ENCODE peak calls at places on chromosome 16, in nine cellular contexts. One of them, this sample, is unnamed.

GRCh38 chr16:85881436-85881835 is 17.5 kb upstream of the IRF8 start:
- DNase-seq in foreskin keratinocyte: no peak
- DNase-seq in foreskin fibroblast: no peak
- DNase-seq in bronchial epithelial cell: no peak
- DNase-seq in BJ: no peak
- DNase-seq in astrocyte of the spinal cord: no peak
- DNase-seq in progenitor cell of endocrine pancreas: no peak
- DNase-seq in lower lobe of right lung: no peak
- DNase-seq in fibroblast of mammary gland: no peak
- DNase-seq in this sample: no peak

GRCh38 chr16:88264641-88265285 is 118.0 kb upstream of the ZNF469 start:
- DNase-seq in foreskin keratinocyte: peak; percentile 88
- DNase-seq in foreskin fibroblast: peak; percentile 90
- DNase-seq in bronchial epithelial cell: peak; percentile 90
- DNase-seq in BJ: peak; percentile 71
- DNase-seq in astrocyte of the spinal cord: peak; percentile 91
- DNase-seq in progenitor cell of endocrine pancreas: no peak
- DNase-seq in lower lobe of right lung: peak; percentile 95
- DNase-seq in fibroblast of mammary gland: peak; percentile 93
- DNase-seq in this sample: peak; percentile 97

GRCh38 chr16:54355251-54355650 is 68.7 kb upstream of the IRX3 start:
- DNase-seq in foreskin keratinocyte: peak; percentile 90
- DNase-seq in foreskin fibroblast: peak; percentile 30
- DNase-seq in bronchial epithelial cell: peak; percentile 77
- DNase-seq in BJ: no peak
- DNase-seq in astrocyte of the spinal cord: peak; percentile 95
- DNase-seq in progenitor cell of endocrine pancreas: no peak
- DNase-seq in lower lobe of right lung: no peak
- DNase-seq in fibroblast of mammary gland: peak; percentile 64
- DNase-seq in this sample: no peak

GRCh38 chr16:14309906-14310305 is 238.8 kb downstream of the MRTFB start:
- DNase-seq in foreskin keratinocyte: peak; percentile 95
- DNase-seq in foreskin fibroblast: peak; percentile 64
- DNase-seq in bronchial epithelial cell: peak; percentile 91
- DNase-seq in BJ: no peak
- DNase-seq in astrocyte of the spinal cord: peak; percentile 44
- DNase-seq in progenitor cell of endocrine pancreas: no peak
- DNase-seq in lower lobe of right lung: no peak
- DNase-seq in fibroblast of mammary gland: peak; percentile 76
- DNase-seq in this sample: no peak

GRCh38 chr16:50154369-50154947 is 1.4 kb downstream of the TENT4B start:
- DNase-seq in foreskin keratinocyte: peak; percentile 18
- DNase-seq in foreskin fibroblast: no peak
- DNase-seq in bronchial epithelial cell: peak; percentile 25
- DNase-seq in BJ: no peak
- DNase-seq in astrocyte of the spinal cord: no peak
- DNase-seq in progenitor cell of endocrine pancreas: no peak
- DNase-seq in lower lobe of right lung: no peak
- DNase-seq in fibroblast of mammary gland: peak; percentile 21
- DNase-seq in this sample: no peak

GRCh38 chr16:26787924-26788323 is 278.8 kb upstream of the C16orf82 start:
- DNase-seq in foreskin keratinocyte: no peak
- DNase-seq in foreskin fibroblast: no peak
- DNase-seq in bronchial epithelial cell: no peak
- DNase-seq in BJ: no peak
- DNase-seq in astrocyte of the spinal cord: no peak
- DNase-seq in progenitor cell of endocrine pancreas: no peak
- DNase-seq in lower lobe of right lung: no peak
- DNase-seq in fibroblast of mammary gland: no peak
- DNase-seq in this sample: no peak

GRCh38 chr16:82630219-82630618 is 3.5 kb downstream of the CDH13 start:
- DNase-seq in foreskin keratinocyte: peak; percentile 70
- DNase-seq in foreskin fibroblast: no peak
- DNase-seq in bronchial epithelial cell: peak; percentile 53
- DNase-seq in BJ: no peak
- DNase-seq in astrocyte of the spinal cord: peak; percentile 27
- DNase-seq in progenitor cell of endocrine pancreas: no peak
- DNase-seq in lower lobe of right lung: no peak
- DNase-seq in fibroblast of mammary gland: no peak
- DNase-seq in this sample: no peak

GRCh38 chr16:50599494-50599893 is 51.3 kb downstream of the NKD1 start:
- DNase-seq in foreskin keratinocyte: peak; percentile 69
- DNase-seq in foreskin fibroblast: no peak
- DNase-seq in bronchial epithelial cell: peak; percentile 70
- DNase-seq in BJ: no peak
- DNase-seq in astrocyte of the spinal cord: no peak
- DNase-seq in progenitor cell of endocrine pancreas: no peak
- DNase-seq in lower lobe of right lung: no peak
- DNase-seq in fibroblast of mammary gland: no peak
- DNase-seq in this sample: no peak

GRCh38 chr16:4319454-4319853 is 3.6 kb downstream of the GLIS2 start:
- DNase-seq in foreskin keratinocyte: no peak
- DNase-seq in foreskin fibroblast: no peak
- DNase-seq in bronchial epithelial cell: no peak
- DNase-seq in BJ: no peak
- DNase-seq in astrocyte of the spinal cord: no peak
- DNase-seq in progenitor cell of endocrine pancreas: no peak
- DNase-seq in lower lobe of right lung: no peak
- DNase-seq in fibroblast of mammary gland: peak; percentile 36
- DNase-seq in this sample: peak; percentile 73

GRCh38 chr16:27725271-27726010 is 175.5 kb downstream of the KATNIP start:
- DNase-seq in foreskin keratinocyte: no peak
- DNase-seq in foreskin fibroblast: no peak
- DNase-seq in bronchial epithelial cell: no peak
- DNase-seq in BJ: no peak
- DNase-seq in astrocyte of the spinal cord: no peak
- DNase-seq in progenitor cell of endocrine pancreas: no peak
- DNase-seq in lower lobe of right lung: no peak
- DNase-seq in fibroblast of mammary gland: no peak
- DNase-seq in this sample: no peak

GRCh38 chr16:57113042-57113453 is 20.7 kb downstream of the CPNE2 start:
- DNase-seq in foreskin keratinocyte: no peak
- DNase-seq in foreskin fibroblast: no peak
- DNase-seq in bronchial epithelial cell: no peak
- DNase-seq in BJ: no peak
- DNase-seq in astrocyte of the spinal cord: peak; percentile 65
- DNase-seq in progenitor cell of endocrine pancreas: no peak
- DNase-seq in lower lobe of right lung: no peak
- DNase-seq in fibroblast of mammary gland: peak; percentile 45
- DNase-seq in this sample: no peak

GRCh38 chr16:4915226-4915761 is 21.7 kb downstream of the PPL start:
- DNase-seq in foreskin keratinocyte: peak; percentile 83
- DNase-seq in foreskin fibroblast: peak; percentile 88
- DNase-seq in bronchial epithelial cell: no peak
- DNase-seq in BJ: no peak
- DNase-seq in astrocyte of the spinal cord: peak; percentile 88
- DNase-seq in progenitor cell of endocrine pancreas: no peak
- DNase-seq in lower lobe of right lung: no peak
- DNase-seq in fibroblast of mammary gland: peak; percentile 95
- DNase-seq in this sample: no peak

GRCh38 chr16:12741176-12741575 is 62.5 kb downstream of the CPPED1 start:
- DNase-seq in foreskin keratinocyte: no peak
- DNase-seq in foreskin fibroblast: no peak
- DNase-seq in bronchial epithelial cell: no peak
- DNase-seq in BJ: no peak
- DNase-seq in astrocyte of the spinal cord: no peak
- DNase-seq in progenitor cell of endocrine pancreas: no peak
- DNase-seq in lower lobe of right lung: no peak
- DNase-seq in fibroblast of mammary gland: no peak
- DNase-seq in this sample: no peak

GRCh38 chr16:25108054-25108453 is 3.5 kb upstream of the LCMT1 start:
- DNase-seq in foreskin keratinocyte: no peak
- DNase-seq in foreskin fibroblast: no peak
- DNase-seq in bronchial epithelial cell: no peak
- DNase-seq in BJ: no peak
- DNase-seq in astrocyte of the spinal cord: no peak
- DNase-seq in progenitor cell of endocrine pancreas: no peak
- DNase-seq in lower lobe of right lung: no peak
- DNase-seq in fibroblast of mammary gland: no peak
- DNase-seq in this sample: no peak

GRCh38 chr16:4011225-4011939 is 104.9 kb downstream of the ADCY9 start:
- DNase-seq in foreskin keratinocyte: no peak
- DNase-seq in foreskin fibroblast: no peak
- DNase-seq in bronchial epithelial cell: no peak
- DNase-seq in BJ: no peak
- DNase-seq in astrocyte of the spinal cord: peak; percentile 60
- DNase-seq in progenitor cell of endocrine pancreas: no peak
- DNase-seq in lower lobe of right lung: peak; percentile 17
- DNase-seq in fibroblast of mammary gland: no peak
- DNase-seq in this sample: no peak

GRCh38 chr16:83015871-83016270 is 389.1 kb downstream of the CDH13 start:
- DNase-seq in foreskin keratinocyte: peak; percentile 34
- DNase-seq in foreskin fibroblast: no peak
- DNase-seq in bronchial epithelial cell: no peak
- DNase-seq in BJ: peak; percentile 19
- DNase-seq in astrocyte of the spinal cord: no peak
- DNase-seq in progenitor cell of endocrine pancreas: no peak
- DNase-seq in lower lobe of right lung: no peak
- DNase-seq in fibroblast of mammary gland: no peak
- DNase-seq in this sample: no peak

GRCh38 chr16:67632415-67633172 is 12.3 kb upstream of the CARMIL2 start:
- DNase-seq in foreskin keratinocyte: peak; percentile 18
- DNase-seq in foreskin fibroblast: no peak
- DNase-seq in bronchial epithelial cell: peak; percentile 13
- DNase-seq in BJ: no peak
- DNase-seq in astrocyte of the spinal cord: peak; percentile 52
- DNase-seq in progenitor cell of endocrine pancreas: no peak
- DNase-seq in lower lobe of right lung: no peak
- DNase-seq in fibroblast of mammary gland: peak; percentile 69
- DNase-seq in this sample: no peak
- TF ChIP-seq CTCF in foreskin keratinocyte: no peak
- TF ChIP-seq CTCF in foreskin fibroblast: no peak
- TF ChIP-seq CTCF in bronchial epithelial cell: no peak
- TF ChIP-seq CTCF in BJ: no peak
- TF ChIP-seq CTCF in astrocyte of the spinal cord: no peak
- TF ChIP-seq CTCF in progenitor cell of endocrine pancreas: no peak
- TF ChIP-seq CTCF in lower lobe of right lung: no peak
- TF ChIP-seq CTCF in fibroblast of mammary gland: no peak
- TF ChIP-seq CTCF in this sample: no peak

GRCh38 chr16:67246945-67247697 is at the start of gene FHOD1:
- DNase-seq in foreskin keratinocyte: peak; percentile 89
- DNase-seq in foreskin fibroblast: peak; percentile 93
- DNase-seq in bronchial epithelial cell: peak; percentile 87
- DNase-seq in BJ: peak; percentile 70
- DNase-seq in astrocyte of the spinal cord: peak; percentile 96
- DNase-seq in progenitor cell of endocrine pancreas: peak; percentile 92
- DNase-seq in lower lobe of right lung: peak; percentile 99
- DNase-seq in fibroblast of mammary gland: peak; percentile 93
- DNase-seq in this sample: peak; percentile 99
- TF ChIP-seq CTCF in foreskin keratinocyte: no peak
- TF ChIP-seq CTCF in foreskin fibroblast: no peak
- TF ChIP-seq CTCF in bronchial epithelial cell: no peak
- TF ChIP-seq CTCF in BJ: no peak
- TF ChIP-seq CTCF in astrocyte of the spinal cord: no peak
- TF ChIP-seq CTCF in progenitor cell of endocrine pancreas: no peak
- TF ChIP-seq CTCF in lower lobe of right lung: no peak
- TF ChIP-seq CTCF in fibroblast of mammary gland: no peak
- TF ChIP-seq CTCF in this sample: no peak

GRCh38 chr16:23624092-23624491 is 17.0 kb downstream of the PALB2 start:
- DNase-seq in foreskin keratinocyte: no peak
- DNase-seq in foreskin fibroblast: no peak
- DNase-seq in bronchial epithelial cell: no peak
- DNase-seq in BJ: no peak
- DNase-seq in astrocyte of the spinal cord: no peak
- DNase-seq in progenitor cell of endocrine pancreas: no peak
- DNase-seq in lower lobe of right lung: no peak
- DNase-seq in fibroblast of mammary gland: no peak
- DNase-seq in this sample: no peak

GRCh38 chr16:23634461-23635036 is 6.6 kb downstream of the PALB2 start:
- DNase-seq in foreskin keratinocyte: no peak
- DNase-seq in foreskin fibroblast: no peak
- DNase-seq in bronchial epithelial cell: no peak
- DNase-seq in BJ: no peak
- DNase-seq in astrocyte of the spinal cord: no peak
- DNase-seq in progenitor cell of endocrine pancreas: no peak
- DNase-seq in lower lobe of right lung: no peak
- DNase-seq in fibroblast of mammary gland: no peak
- DNase-seq in this sample: no peak

DNA sequence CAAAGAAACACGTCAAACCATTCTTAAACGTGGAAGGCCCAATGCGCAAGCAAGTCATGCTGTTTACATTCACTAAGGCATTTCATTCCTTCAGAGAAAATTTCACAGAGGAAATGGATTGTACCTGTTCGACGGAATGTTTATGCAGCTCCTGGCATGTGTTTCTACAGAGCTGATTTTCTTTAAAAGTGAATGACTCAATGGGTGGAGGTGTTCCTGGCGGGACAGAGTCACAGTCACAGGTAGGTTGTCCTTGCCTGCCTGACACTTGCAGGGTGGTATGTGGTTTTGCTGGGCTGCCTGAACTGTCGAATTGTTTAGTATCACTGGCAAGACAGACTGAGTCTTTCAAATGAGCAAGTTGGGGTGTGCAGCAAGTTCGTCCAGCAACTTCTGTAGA is 11.6 kb downstream of the PALB2 start:
- DNase-seq in foreskin keratinocyte: peak; percentile 66
- DNase-seq in foreskin fibroblast: no peak
- DNase-seq in bronchial epithelial cell: peak; percentile 82
- DNase-seq in BJ: no peak
- DNase-seq in astrocyte of the spinal cord: no peak
- DNase-seq in progenitor cell of endocrine pancreas: no peak
- DNase-seq in lower lobe of right lung: no peak
- DNase-seq in fibroblast of mammary gland: no peak
- DNase-seq in this sample: no peak
- TF ChIP-seq CTCF in foreskin keratinocyte: no peak
- TF ChIP-seq CTCF in foreskin fibroblast: no peak
- TF ChIP-seq CTCF in bronchial epithelial cell: no peak
- TF ChIP-seq CTCF in BJ: no peak
- TF ChIP-seq CTCF in astrocyte of the spinal cord: no peak
- TF ChIP-seq CTCF in progenitor cell of endocrine pancreas: no peak
- TF ChIP-seq CTCF in lower lobe of right lung: no peak
- TF ChIP-seq CTCF in fibroblast of mammary gland: no peak
- TF ChIP-seq CTCF in this sample: no peak

DNA sequence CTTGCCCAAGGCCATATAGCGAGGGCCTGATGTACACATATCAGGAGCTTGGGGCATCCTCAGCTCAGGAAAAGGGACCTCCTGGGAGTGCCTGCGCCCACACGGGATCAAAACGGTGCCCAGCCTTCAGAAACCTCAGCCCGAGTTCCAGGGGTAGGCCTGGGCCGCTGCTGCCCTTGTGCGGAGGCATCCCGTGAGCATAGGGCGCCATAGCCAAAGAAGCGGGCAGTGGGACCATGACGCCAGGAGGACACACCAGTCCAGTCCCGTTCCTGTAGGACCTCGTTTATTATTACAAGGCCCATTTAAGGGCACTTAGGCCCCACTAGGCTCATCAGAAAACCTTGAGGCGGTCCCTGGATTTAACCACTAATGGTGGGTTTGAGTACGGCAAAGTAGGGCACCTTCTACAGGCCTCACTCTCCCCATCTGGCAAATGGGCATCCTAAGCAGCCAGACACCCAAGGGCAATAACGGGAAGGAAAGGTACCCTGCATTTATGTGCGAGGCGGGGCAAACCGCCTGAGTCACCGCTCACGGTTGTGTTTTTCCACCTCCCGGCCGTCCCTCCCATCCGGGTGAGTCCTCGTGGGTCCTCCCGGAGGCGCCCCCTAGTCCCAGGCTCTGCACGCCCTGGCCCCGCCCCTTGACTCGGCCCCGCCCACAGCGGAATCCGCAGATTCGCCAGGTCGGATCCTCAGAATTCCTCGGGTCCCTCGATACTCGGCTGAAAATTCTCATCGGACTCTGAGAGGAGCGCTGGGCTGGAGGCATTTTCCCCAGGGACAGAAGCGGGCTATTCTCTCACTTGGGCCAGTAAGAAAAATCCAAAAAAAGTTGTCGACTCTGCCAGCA is 726 bp upstream of the SETD1A start:
- DNase-seq in foreskin keratinocyte: peak; percentile 83
- DNase-seq in foreskin fibroblast: peak; percentile 86
- DNase-seq in bronchial epithelial cell: peak; percentile 84
- DNase-seq in BJ: no peak
- DNase-seq in astrocyte of the spinal cord: peak; percentile 86
- DNase-seq in progenitor cell of endocrine pancreas: peak; percentile 77
- DNase-seq in lower lobe of right lung: peak; percentile 87
- DNase-seq in fibroblast of mammary gland: peak; percentile 83
- DNase-seq in this sample: peak; percentile 91
- TF ChIP-seq CTCF in foreskin keratinocyte: peak; percentile 55
- TF ChIP-seq CTCF in foreskin fibroblast: peak; percentile 41
- TF ChIP-seq CTCF in bronchial epithelial cell: peak; percentile 39
- TF ChIP-seq CTCF in BJ: peak; percentile 59
- TF ChIP-seq CTCF in astrocyte of the spinal cord: peak; percentile 44
- TF ChIP-seq CTCF in progenitor cell of endocrine pancreas: peak; percentile 35
- TF ChIP-seq CTCF in lower lobe of right lung: peak; percentile 39
- TF ChIP-seq CTCF in fibroblast of mammary gland: no peak
- TF ChIP-seq CTCF in this sample: peak; percentile 15

This sample was measured in upper lobe of right lung.